ENCODE peak calls at places on chromosomes 3 and 15, in ten cellular contexts. E is esophagus squamous epithelium; I is transverse colon; V is CD8-positive, alpha-beta memory T cell; Q is Peyer's patch; Z is naive thymus-derived CD4-positive, alpha-beta T cell; T is kidney; F is NB4; M is cardiac fibroblast; C is fibroblast of lung. L is an unnamed sample.

GRCh38 chr3:138418556-138419206 is 15.7 kb upstream of the ESYT3 start:
- DNase-seq in E (no peak), M (peak), T (no peak), I (no peak), F (no peak), Z (no peak), V (no peak), Q (no peak), C (peak), L (no peak)

GRCh38 chr3:18758047-18758704 is 333.0 kb upstream of the SATB1 start:
- DNase-seq in V (peak), F (peak), I (peak), M (peak), Q (peak), Z (peak), C (no peak), T (no peak), E (no peak), L (no peak)

GRCh38 chr3:164879201-164879600 is 199.1 kb downstream of the SI start:
- DNase-seq in M (no peak), F (no peak), Z (no peak), C (no peak), E (no peak), I (no peak), T (no peak), V (no peak), Q (no peak), L (no peak)

GRCh38 chr3:56468184-56469106 is at the start of gene ERC2:
- DNase-seq in T (peak), Q (no peak), I (peak), Z (no peak), E (no peak), F (no peak), V (no peak), M (peak), C (peak), L (peak)

GRCh38 chr15:84402856-84403608 is 167.5 kb downstream of the GOLGA6L4 start:
- DNase-seq in F (no peak), Q (no peak), I (no peak), E (no peak), V (no peak), C (no peak), M (no peak), Z (no peak), T (peak), L (no peak)

GRCh38 chr3:26622634-26623408 is at the start of gene LRRC3B:
- DNase-seq in I (no peak), E (no peak), Z (no peak), V (no peak), C (no peak), Q (no peak), F (no peak), T (peak), M (no peak), L (no peak)

GRCh38 chr3:24237971-24238767 is 256.5 kb downstream of the THRB start:
- DNase-seq in M (peak), T (no peak), F (peak), V (peak), I (peak), Z (peak), Q (peak), E (no peak), C (peak), L (peak)

GRCh38 chr3:103295974-103296570 is 861.3 kb downstream of the ZPLD1 start:
- DNase-seq in T (no peak), Z (no peak), C (peak), E (no peak), V (no peak), Q (no peak), M (peak), I (no peak), F (peak), L (no peak)

GRCh38 chr15:80934761-80935221 is 54.8 kb downstream of the MESD start:
- DNase-seq in M (peak), F (no peak), Z (no peak), V (no peak), E (no peak), T (no peak), I (no peak), C (peak), Q (no peak), L (peak)

GRCh38 chr15:91872356-91873132 is 19.0 kb downstream of the SLCO3A1 start:
- DNase-seq in V (no peak), E (no peak), M (no peak), C (no peak), I (no peak), T (no peak), Z (no peak), F (no peak), Q (no peak), L (no peak)

GRCh38 chr3:2465842-2466241 is 367.2 kb downstream of the CNTN4 start:
- DNase-seq in C (no peak), E (no peak), T (no peak), M (no peak), F (no peak), Q (no peak), Z (no peak), V (no peak), I (no peak), L (no peak)

DNA sequence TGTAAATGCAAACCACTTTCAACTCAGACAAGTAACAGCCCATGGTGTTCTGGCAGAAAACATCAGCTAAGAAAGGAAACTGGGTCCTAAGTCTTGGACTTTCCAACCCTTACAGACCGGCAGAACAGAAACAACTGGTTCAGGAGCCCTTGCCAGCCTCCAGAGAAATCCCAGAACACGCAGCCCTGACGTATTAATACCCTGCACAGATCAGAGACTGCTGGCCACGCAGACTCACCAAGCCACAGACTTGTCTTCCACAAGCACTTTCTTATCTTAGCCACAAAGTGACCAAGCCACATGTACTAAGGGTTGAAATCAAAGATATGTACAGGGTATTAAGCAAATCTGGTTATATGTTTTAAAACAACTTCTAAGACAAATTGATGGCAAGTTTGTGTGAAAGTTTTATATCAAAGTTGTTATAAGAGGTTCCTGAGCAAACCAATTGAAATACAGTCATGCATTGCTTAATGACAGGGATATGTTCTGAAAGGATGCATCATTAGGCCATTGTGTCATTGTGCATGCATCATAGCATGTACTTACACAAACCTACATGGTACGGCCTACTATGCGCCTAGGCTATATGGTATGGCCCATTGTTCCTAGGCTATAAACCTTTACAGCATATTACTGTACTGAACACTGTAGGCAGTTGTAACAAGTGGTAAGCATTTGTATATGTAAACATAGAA is 36.8 kb downstream of the BTD start:
- DNase-seq in T (no peak), Z (no peak), Q (no peak), F (no peak), V (no peak), C (peak), I (peak), E (no peak), M (peak), L (no peak)
- H3K4me3 ChIP-seq in T (no peak), Z (no peak), Q (no peak), F (no peak), V (no peak), C (no peak), I (no peak), E (no peak), M (no peak), L (no peak)

GRCh38 chr3:177300039-177300833 is 103.0 kb upstream of the TBL1XR1 start:
- DNase-seq in I (peak), E (no peak), C (peak), Z (no peak), F (peak), T (peak), M (peak), V (no peak), Q (peak), L (no peak)
- H3K4me3 ChIP-seq in I (no peak), E (no peak), C (no peak), Z (no peak), F (no peak), T (peak), M (no peak), V (no peak), Q (peak), L (no peak)

GRCh38 chr3:13894812-13895154 is 14.9 kb upstream of the WNT7A start:
- DNase-seq in I (no peak), E (no peak), C (no peak), V (no peak), M (no peak), Q (no peak), T (peak), F (no peak), Z (no peak), L (no peak)
- H3K4me3 ChIP-seq in I (no peak), E (peak), C (no peak), V (peak), M (peak), Q (peak), T (peak), F (no peak), Z (peak), L (peak)

GRCh38 chr3:13107661-13108060 is 34.4 kb upstream of the IQSEC1 start:
- DNase-seq in V (no peak), F (no peak), T (peak), I (no peak), M (no peak), Z (no peak), C (no peak), Q (peak), E (no peak), L (no peak)

GRCh38 chr3:13108861-13109260 is 35.6 kb upstream of the IQSEC1 start:
- DNase-seq in T (peak), E (no peak), Z (no peak), F (no peak), I (no peak), V (no peak), C (no peak), Q (peak), M (no peak), L (no peak)

GRCh38 chr3:13110678-13111116 is 37.5 kb upstream of the IQSEC1 start:
- DNase-seq in Q (peak), F (no peak), I (peak), C (no peak), M (no peak), E (no peak), T (peak), V (peak), Z (peak), L (no peak)

GRCh38 chr3:13111173-13111873 is 38.1 kb upstream of the IQSEC1 start:
- DNase-seq in Q (peak), T (peak), E (no peak), I (peak), V (no peak), F (no peak), M (no peak), Z (peak), C (no peak), L (no peak)

DNA sequence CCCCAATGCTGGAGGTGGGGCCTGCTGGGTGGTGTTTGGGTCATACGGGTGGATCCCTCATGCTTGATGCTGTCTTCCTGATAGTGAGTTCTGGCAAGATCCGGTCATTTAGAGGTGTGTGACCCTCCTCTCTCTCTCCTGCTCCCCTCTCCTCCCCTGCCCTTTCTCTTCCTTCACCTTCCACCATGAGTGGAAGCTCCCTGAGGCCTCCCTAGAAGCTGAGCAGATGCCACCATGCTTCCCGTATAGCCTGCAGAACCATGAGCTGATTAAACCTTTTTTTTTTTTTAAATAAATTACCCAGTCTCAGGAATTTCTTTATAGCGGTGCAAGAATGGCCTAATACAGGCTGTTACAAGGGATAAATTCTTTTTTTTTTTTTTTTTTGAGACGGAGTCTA is 36.3 kb upstream of the IQSEC1 start:
- DNase-seq in V (no peak), T (no peak), I (no peak), M (no peak), Z (no peak), C (no peak), E (no peak), F (no peak), Q (no peak), L (no peak)
- H3K4me3 ChIP-seq in V (no peak), T (no peak), I (no peak), M (no peak), Z (no peak), C (no peak), E (no peak), F (no peak), Q (no peak), L (no peak)

DNA sequence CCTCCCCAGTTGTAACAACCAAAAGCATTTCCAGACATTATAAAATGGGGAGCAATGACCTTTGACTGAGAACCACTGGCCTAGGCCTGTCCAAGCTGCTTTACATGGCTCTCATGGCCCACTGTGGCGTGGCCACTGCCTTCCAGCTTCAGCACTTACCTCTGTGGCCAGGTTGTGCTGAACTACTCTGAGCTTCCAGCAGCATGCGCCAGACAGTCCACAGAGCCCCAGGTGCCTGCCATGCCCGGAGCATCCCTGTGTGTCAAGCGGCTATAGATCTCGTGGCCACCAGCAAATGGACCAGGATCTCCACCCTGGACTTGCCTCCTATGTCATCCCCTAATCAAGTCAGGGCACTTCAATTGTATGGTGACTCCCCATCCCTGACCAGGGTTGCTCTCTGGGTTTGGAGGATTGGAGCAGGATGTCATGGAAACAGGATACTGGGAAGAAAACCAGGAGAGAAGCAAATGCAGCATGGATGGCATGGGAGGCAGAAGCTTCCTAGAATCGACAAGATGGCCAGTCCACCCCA is 199.7 kb downstream of the UACA start:
- DNase-seq in F (no peak), E (no peak), Z (no peak), C (no peak), V (no peak), I (no peak), T (no peak), Q (no peak), M (no peak), L (no peak)
- H3K4me3 ChIP-seq in F (no peak), E (no peak), Z (no peak), C (no peak), V (no peak), I (no peak), T (no peak), Q (no peak), M (no peak), L (no peak)

DNA sequence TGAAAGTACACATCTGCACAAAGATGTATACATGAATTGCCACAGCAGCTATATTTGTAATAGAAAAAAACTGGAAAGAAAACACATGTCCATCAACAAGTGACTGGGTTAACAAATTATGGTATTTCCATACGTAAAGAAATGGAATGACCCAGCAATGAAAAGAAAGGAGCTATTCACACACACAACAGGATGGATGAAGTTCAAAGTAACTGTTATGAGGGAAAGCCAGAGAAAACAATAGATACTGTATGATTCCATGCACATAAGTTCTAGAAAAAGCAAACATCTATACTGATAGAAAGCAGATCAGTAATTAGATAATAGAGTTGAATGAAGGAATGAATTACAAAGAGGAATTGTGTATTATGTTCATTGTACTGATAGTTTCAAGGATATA is 152.0 kb downstream of the SCAPER start:
- DNase-seq in C (no peak), Q (no peak), E (no peak), F (no peak), V (no peak), T (no peak), I (no peak), M (no peak), Z (no peak), L (no peak)
- H3K4me3 ChIP-seq in C (no peak), Q (no peak), E (no peak), F (no peak), V (no peak), T (no peak), I (no peak), M (no peak), Z (no peak), L (no peak)

DNA sequence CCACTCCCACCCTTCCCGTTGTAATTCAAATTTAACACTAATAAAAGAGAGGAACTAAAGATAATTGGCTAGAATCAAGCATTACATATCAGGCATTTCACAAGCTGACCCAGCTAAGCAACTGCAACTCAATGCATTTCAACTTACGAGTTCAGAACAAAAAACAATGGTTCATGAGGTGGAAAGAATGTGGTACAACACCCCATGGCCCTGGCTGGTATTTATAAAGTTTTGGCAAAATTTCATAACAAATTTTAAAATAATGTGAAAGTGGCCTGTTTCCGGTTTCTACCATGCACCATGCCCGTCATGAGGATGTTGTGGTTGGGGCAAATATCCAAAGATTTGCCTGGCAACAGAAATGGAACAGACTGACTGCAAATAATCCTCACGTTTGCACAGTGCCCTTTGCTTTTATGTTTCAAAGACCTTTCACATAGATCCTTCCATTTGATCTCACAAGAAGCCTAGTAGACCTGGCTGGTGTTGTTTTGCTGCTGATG is 455.3 kb upstream of the NR2F2 start:
- DNase-seq in F (no peak), I (no peak), T (no peak), M (peak), C (peak), V (peak), E (no peak), Q (no peak), Z (peak), L (no peak)
- H3K4me3 ChIP-seq in F (no peak), I (no peak), T (no peak), M (no peak), C (no peak), V (no peak), E (no peak), Q (no peak), Z (no peak), L (no peak)

GRCh38 chr15:100723323-100723801 is 121.0 kb downstream of the ASB7 start:
- DNase-seq in M (no peak), Q (no peak), T (no peak), Z (no peak), E (no peak), I (no peak), F (no peak), C (no peak), V (no peak), L (no peak)
- H3K4me3 ChIP-seq in M (no peak), Q (no peak), T (no peak), Z (no peak), E (no peak), I (no peak), F (no peak), C (no peak), V (no peak), L (no peak)

DNA sequence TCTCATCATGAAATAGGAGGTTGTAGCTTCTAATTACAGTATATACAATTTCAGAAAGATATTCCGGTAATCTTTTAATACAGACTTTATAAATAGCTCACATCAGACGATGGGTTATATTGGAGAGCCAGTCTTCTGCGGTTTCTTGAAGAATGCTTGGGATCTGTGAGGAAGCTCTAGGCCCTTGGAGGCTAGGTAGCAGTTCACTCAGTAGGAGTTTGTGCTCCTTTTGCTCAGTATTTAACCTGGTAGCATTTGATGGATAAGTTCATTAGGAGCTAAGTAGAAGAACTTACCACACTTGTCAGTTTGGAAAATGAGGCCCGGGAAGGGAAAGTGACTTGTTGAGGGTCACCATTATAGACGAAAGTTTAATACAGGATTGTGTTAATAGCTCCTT is 2.8 kb downstream of the FNDC3B start:
- DNase-seq in V (no peak), I (no peak), M (no peak), T (no peak), Z (no peak), Q (no peak), E (no peak), C (no peak), F (no peak), L (no peak)
- H3K4me3 ChIP-seq in V (no peak), I (no peak), M (peak), T (peak), Z (no peak), Q (peak), E (no peak), C (peak), F (peak), L (peak)

L was measured in MG63.